ENCODE peak calls at places on chromosomes 1 and 21, in five cellular contexts. Q is breast epithelium, M is stomach, W is transverse colon, A is GM12892. H is an unnamed sample.
A peak's percentile ranks its signal among the peaks of the same experiment; 100 is the strongest.

GRCh38 chr21:26920055-26920454 is 46.8 kb downstream of the ADAMTS5 start:
- DNase-seq in Q (no peak), M (no peak), W (no peak), A (no peak), H (no peak)

GRCh38 chr21:37483776-37484175 is 117.2 kb downstream of the DYRK1A start:
- DNase-seq in Q (no peak), M (no peak), W (no peak), A (no peak), H (no peak)

GRCh38 chr1:82321794-82322193 is 521.1 kb downstream of the ADGRL2 start:
- DNase-seq in Q (no peak), M (no peak), W (no peak), A (no peak), H (no peak)

GRCh38 chr1:21795075-21795474 is 12.1 kb upstream of the USP48 start:
- DNase-seq in Q (no peak), M (no peak), W (no peak), A (no peak), H (no peak)

GRCh38 chr1:25906644-25907300 is 553 bp upstream of the STMN1 start:
- DNase-seq in Q (no peak), M (peak; percentile 43), W (peak; percentile 32), A (no peak), H (peak; percentile 7)

GRCh38 chr1:37596182-37596667 is 488 bp upstream of the GNL2 start:
- DNase-seq in Q (no peak), M (no peak), W (no peak), A (no peak), H (no peak)

GRCh38 chr1:151545542-151545941 is 5.4 kb downstream of the TUFT1 start:
- DNase-seq in Q (no peak), M (no peak), W (no peak), A (no peak), H (no peak)

GRCh38 chr1:230114245-230114651 is 47.2 kb downstream of the GALNT2 start:
- DNase-seq in Q (no peak), M (no peak), W (no peak), A (no peak), H (no peak)

GRCh38 chr1:150560986-150561829 is 12.0 kb downstream of the ADAMTSL4 start:
- DNase-seq in Q (peak; percentile 95), M (peak; percentile 96), W (peak; percentile 96), A (peak; percentile 72), H (peak; percentile 98)

GRCh38 chr1:186792870-186793581 is 35.7 kb upstream of the PLA2G4A start:
- DNase-seq in Q (no peak), M (no peak), W (no peak), A (no peak), H (no peak)

GRCh38 chr1:211876849-211877248 is 46.3 kb upstream of the LPGAT1 start:
- DNase-seq in Q (no peak), M (no peak), W (no peak), A (no peak), H (no peak)

GRCh38 chr1:10679521-10680220 is 116.8 kb downstream of the CASZ1 start:
- DNase-seq in Q (peak; percentile 85), M (peak; percentile 87), W (peak; percentile 45), A (no peak), H (peak; percentile 76)

GRCh38 chr1:170586321-170586855 is 54.4 kb downstream of the GORAB start:
- DNase-seq in Q (no peak), M (no peak), W (no peak), A (no peak), H (no peak)

GRCh38 chr1:184456189-184456588 is 69.4 kb downstream of the C1orf21 start:
- DNase-seq in Q (no peak), M (no peak), W (no peak), A (no peak), H (no peak)

GRCh38 chr1:33468559-33468958 is 3.9 kb upstream of the ZSCAN20 start:
- DNase-seq in Q (no peak), M (no peak), W (no peak), A (no peak), H (no peak)

GRCh38 chr1:169460193-169460833 is 25.4 kb downstream of the SLC19A2 start:
- DNase-seq in Q (no peak), M (peak; percentile 28), W (no peak), A (no peak), H (no peak)

GRCh38 chr1:60415696-60416095 is 342.1 kb upstream of the C1orf87 start:
- DNase-seq in Q (no peak), M (no peak), W (no peak), A (no peak), H (no peak)

GRCh38 chr21:39915881-39916280 is 48.6 kb downstream of the PCP4 start:
- DNase-seq in Q (no peak), M (no peak), W (no peak), A (no peak), H (no peak)

GRCh38 chr21:44415073-44416025 is 40.0 kb upstream of the LRRC3 start:
- DNase-seq in Q (peak; percentile 27), M (no peak), W (no peak), A (no peak), H (no peak)

GRCh38 chr1:153612755-153613331 is at the start of gene S100A16:
- DNase-seq in Q (peak; percentile 82), M (peak; percentile 89), W (peak; percentile 91), A (no peak), H (peak; percentile 73)

GRCh38 chr1:245894843-245895242 is 612.2 kb downstream of the SMYD3 start:
- DNase-seq in Q (no peak), M (no peak), W (peak; percentile 58), A (no peak), H (no peak)

GRCh38 chr1:8915446-8915845 is 30.2 kb upstream of the CA6 start:
- DNase-seq in Q (no peak), M (no peak), W (no peak), A (no peak), H (no peak)

GRCh38 chr21:31564439-31564838 is 95.1 kb upstream of the SOD1 start:
- DNase-seq in Q (no peak), M (no peak), W (no peak), A (no peak), H (no peak)

GRCh38 chr1:28540651-28541050 is 12.2 kb upstream of the TRNAU1AP start:
- DNase-seq in Q (no peak), M (no peak), W (no peak), A (no peak), H (no peak)

GRCh38 chr1:54603241-54603640 is 20.1 kb downstream of the FAM151A start:
- DNase-seq in Q (no peak), M (no peak), W (no peak), A (no peak), H (no peak)

GRCh38 chr1:44721521-44722361 is 9.2 kb downstream of the RNU5D-1 start:
- DNase-seq in Q (no peak), M (peak; percentile 53), W (peak; percentile 69), A (peak; percentile 68), H (no peak)

GRCh38 chr21:42236693-42237092 is 17.8 kb downstream of the ABCG1 start:
- DNase-seq in Q (no peak), M (no peak), W (no peak), A (no peak), H (no peak)

GRCh38 chr1:234605983-234606730 is 3.8 kb downstream of the IRF2BP2 start:
- DNase-seq in Q (no peak), M (peak; percentile 53), W (peak; percentile 52), A (no peak), H (no peak)

GRCh38 chr1:15070145-15070748 is 83.3 kb upstream of the TMEM51 start:
- DNase-seq in Q (no peak), M (no peak), W (no peak), A (no peak), H (no peak)

GRCh38 chr1:109579496-109579895 is 31.1 kb downstream of the GNAI3 start:
- DNase-seq in Q (no peak), M (no peak), W (no peak), A (no peak), H (no peak)
- TF ChIP-seq POLR2AphosphoS5 in Q (no peak), M (no peak), W (no peak), A (no peak), H (no peak)

GRCh38 chr21:25903599-25903998 is 168.8 kb downstream of the GABPA start:
- DNase-seq in Q (no peak), M (no peak), W (no peak), A (no peak), H (no peak)
- TF ChIP-seq POLR2A in Q (no peak), M (no peak), W (no peak), A (no peak), H (no peak)

DNA sequence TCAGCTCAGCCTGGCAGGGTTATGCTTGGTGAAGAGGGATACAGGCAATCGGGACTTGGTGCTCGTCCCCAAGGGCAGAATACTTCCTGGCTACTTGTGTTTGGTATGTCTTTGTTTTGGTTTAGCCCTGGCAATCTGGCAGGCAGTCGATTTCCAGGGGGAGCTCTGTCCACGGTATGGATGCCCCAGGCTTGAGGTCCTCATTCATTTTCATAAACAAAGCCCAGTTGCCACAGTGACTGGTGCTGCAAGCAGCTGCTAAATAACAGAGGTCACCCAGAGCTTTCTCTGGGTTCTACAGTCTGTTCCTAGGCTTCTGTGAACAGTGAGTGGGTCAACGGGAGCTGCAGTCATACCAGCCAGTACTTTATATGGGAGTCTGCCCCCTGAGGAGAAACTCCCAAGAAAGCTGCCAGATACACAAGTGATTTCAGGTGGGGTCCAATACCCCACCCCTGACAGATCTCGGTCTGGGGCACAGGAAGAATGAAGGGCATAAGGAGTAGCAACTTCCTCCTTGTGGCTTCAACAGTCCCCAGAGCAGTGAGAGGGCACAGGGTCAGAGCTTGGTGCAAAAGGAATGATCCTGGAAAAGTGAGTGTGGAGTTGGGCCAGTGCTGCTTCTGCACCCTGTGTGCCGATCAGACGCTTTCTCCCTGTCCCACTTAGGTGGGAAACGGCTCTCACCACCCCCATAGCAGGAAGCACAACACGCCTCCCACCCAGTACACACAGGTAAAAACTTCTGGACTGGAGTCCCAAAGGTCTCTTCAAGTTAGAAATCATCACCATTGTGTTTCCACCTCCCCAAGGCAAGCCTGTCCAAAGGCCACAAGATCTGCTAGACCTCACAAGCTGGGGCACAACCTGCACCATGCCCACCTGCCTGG is 55.5 kb downstream of the TGFBR3 start:
- DNase-seq in Q (peak; percentile 76), M (no peak), W (peak; percentile 67), A (no peak), H (no peak)
- TF ChIP-seq POLR2AphosphoS5 in Q (peak; percentile 64), M (peak; percentile 76), W (peak; percentile 51), A (no peak), H (no peak)

GRCh38 chr1:57839488-57839887 is 415.6 kb upstream of the DAB1 start:
- DNase-seq in Q (no peak), M (no peak), W (no peak), A (no peak), H (no peak)
- TF ChIP-seq POLR2A in Q (no peak), M (no peak), W (no peak), A (no peak), H (no peak)

H was measured in prostate gland.